ENCODE peak calls at places on chromosomes 3 and 15, in six cellular contexts. R, Q, A, E, S and I are unnamed samples.

GRCh38 chr15:73750441-73750840 is 2.7 kb downstream of the INSYN1 start:
- DNase-seq in S (no peak), A (no peak), R (no peak), E (no peak), Q (no peak), I (no peak)

GRCh38 chr3:71968491-71968890 is 183.5 kb upstream of the PROK2 start:
- DNase-seq in Q (no peak), S (no peak), A (no peak), E (no peak), R (no peak), I (no peak)

GRCh38 chr3:45409921-45410320 is 21.5 kb downstream of the LARS2 start:
- DNase-seq in S (no peak), Q (peak), R (no peak), A (no peak), E (no peak), I (no peak)

GRCh38 chr3:178003756-178004155 is 532.5 kb upstream of the KCNMB2 start:
- DNase-seq in R (no peak), Q (no peak), S (no peak), A (no peak), E (no peak), I (peak)

GRCh38 chr3:69236808-69237707 is 114.7 kb upstream of the LMOD3 start:
- DNase-seq in R (no peak), A (no peak), Q (no peak), S (no peak), E (no peak), I (peak)

GRCh38 chr3:58998476-58999117 is 51.2 kb downstream of the CFAP20DC start:
- DNase-seq in Q (peak), S (no peak), A (peak), R (no peak), E (no peak), I (no peak)

GRCh38 chr3:183254816-183255730 is 2.0 kb downstream of the B3GNT5 start:
- DNase-seq in R (no peak), Q (no peak), S (no peak), E (no peak), A (no peak), I (no peak)

GRCh38 chr3:42403737-42404136 is 6.7 kb downstream of the LYZL4 start:
- DNase-seq in R (no peak), Q (no peak), E (no peak), A (no peak), S (no peak), I (peak)

GRCh38 chr15:57599299-57599810 is 7.7 kb downstream of the MYZAP start:
- DNase-seq in A (no peak), Q (no peak), R (no peak), E (no peak), S (no peak), I (no peak)

GRCh38 chr15:90241343-90242192 is 7.6 kb downstream of the GDPGP1 start:
- DNase-seq in S (no peak), E (no peak), A (no peak), R (no peak), Q (no peak), I (no peak)

GRCh38 chr3:44125241-44125640 is 116.4 kb upstream of the TOPAZ1 start:
- DNase-seq in E (no peak), A (no peak), S (no peak), R (no peak), Q (no peak), I (no peak)

GRCh38 chr15:75641603-75642002 is 1.6 kb upstream of the IMP3 start:
- DNase-seq in R (no peak), Q (peak), E (no peak), A (no peak), S (no peak), I (no peak)

GRCh38 chr3:47762233-47762632 is 19.5 kb downstream of the SMARCC1 start:
- DNase-seq in Q (no peak), S (no peak), A (no peak), R (no peak), E (no peak), I (no peak)

GRCh38 chr3:43773273-43774104 is 82.8 kb downstream of the ABHD5 start:
- DNase-seq in E (peak), A (no peak), Q (peak), R (no peak), S (peak), I (peak)